ENCODE peak calls at places on chromosome 2, in eight cellular contexts. W is neural progenitor cell; G is effector memory CD4-positive, alpha-beta T cell; O is HCT116; B is PC-9; D is pancreas; X is Peyer's patch; A is H9. R is an unnamed sample. For H3K4me1, the result is how much of the 10 kb centered on the place peaks cover.

GRCh38 chr2:115163572-115163971 is 721.1 kb downstream of the DPP10 start:
- DNase-seq in A (peak), O (no peak), W (no peak), X (no peak), B (no peak), D (no peak), G (no peak), R (no peak)

GRCh38 chr2:46230677-46231425 is 66.4 kb upstream of the EPAS1 start:
- DNase-seq in A (no peak), G (no peak), D (no peak), B (no peak), W (no peak), O (no peak), X (no peak), R (no peak)

GRCh38 chr2:124476291-124476690 is 451.2 kb downstream of the CNTNAP5 start:
- DNase-seq in G (no peak), W (no peak), A (no peak), B (no peak), X (no peak), O (no peak), D (no peak), R (no peak)

GRCh38 chr2:19577668-19578067 is 219.2 kb upstream of the OSR1 start:
- DNase-seq in X (no peak), O (no peak), B (peak), G (no peak), A (no peak), D (no peak), W (no peak), R (no peak)

GRCh38 chr2:14516844-14517243 is 115.7 kb upstream of the LRATD1 start:
- DNase-seq in G (no peak), D (no peak), A (no peak), W (no peak), B (peak), O (no peak), X (no peak), R (no peak)

GRCh38 chr2:73107211-73107926 is 5.4 kb downstream of the RAB11FIP5 start:
- DNase-seq in O (no peak), A (no peak), D (peak), X (no peak), G (no peak), B (no peak), W (no peak), R (no peak)

GRCh38 chr2:121088251-121089004 is 196.6 kb downstream of the TFCP2L1 start:
- DNase-seq in A (no peak), W (no peak), X (no peak), B (no peak), D (no peak), O (no peak), G (no peak), R (no peak)

GRCh38 chr2:157784169-157784822 is 91.8 kb downstream of the ACVR1 start:
- DNase-seq in O (no peak), G (no peak), B (peak), A (peak), W (no peak), X (no peak), D (peak), R (no peak)

GRCh38 chr2:217394510-217395351 is 534.9 kb upstream of the TNP1 start:
- DNase-seq in O (no peak), A (no peak), D (no peak), B (peak), X (no peak), G (no peak), W (no peak), R (no peak)

GRCh38 chr2:88690591-88691338 is 708 bp upstream of the RPIA start:
- DNase-seq in A (peak), G (no peak), X (peak), W (no peak), D (peak), B (peak), O (peak), R (no peak)

GRCh38 chr2:39264733-39265132 is 21.0 kb upstream of the CDKL4 start:
- DNase-seq in O (no peak), G (no peak), D (no peak), X (no peak), A (no peak), W (no peak), B (no peak), R (no peak)

GRCh38 chr2:86302320-86302719 is 35.1 kb downstream of the REEP1 start:
- DNase-seq in G (no peak), X (no peak), A (no peak), O (no peak), D (no peak), B (no peak), W (no peak), R (no peak)

GRCh38 chr2:95402370-95403203 is at the start of gene FAHD2A:
- DNase-seq in B (peak), D (peak), A (peak), X (peak), O (peak), G (peak), W (peak), R (peak)

GRCh38 chr2:232377841-232378734 is 463 bp upstream of the ALPP start:
- DNase-seq in O (no peak), B (peak), A (no peak), X (no peak), W (no peak), G (no peak), D (no peak), R (no peak)

GRCh38 chr2:217653240-217653639 is 349.6 kb downstream of the TNS1 start:
- DNase-seq in A (no peak), D (peak), X (peak), B (peak), O (peak), G (no peak), W (no peak), R (no peak)

GRCh38 chr2:173307287-173307686 is 47.4 kb upstream of the CDCA7 start:
- DNase-seq in B (no peak), G (no peak), X (no peak), O (no peak), A (peak), W (peak), D (no peak), R (no peak)

GRCh38 chr2:143361346-143361745 is 232.1 kb downstream of the ARHGAP15 start:
- DNase-seq in X (no peak), G (no peak), A (no peak), B (no peak), D (no peak), O (no peak), W (no peak), R (no peak)

GRCh38 chr2:46863895-46864294 is 51.7 kb downstream of the MCFD2 start:
- DNase-seq in D (no peak), O (no peak), W (no peak), G (no peak), X (no peak), A (no peak), B (no peak), R (no peak)

GRCh38 chr2:127398239-127398590 is 10.4 kb upstream of the MAP3K2 start:
- DNase-seq in X (peak), W (no peak), B (peak), D (peak), A (peak), G (no peak), O (peak), R (no peak)

GRCh38 chr2:74554821-74555531 is 456 bp downstream of the DOK1 start:
- DNase-seq in B (no peak), A (peak), G (no peak), W (peak), X (peak), O (no peak), D (peak), R (no peak)

DNA sequence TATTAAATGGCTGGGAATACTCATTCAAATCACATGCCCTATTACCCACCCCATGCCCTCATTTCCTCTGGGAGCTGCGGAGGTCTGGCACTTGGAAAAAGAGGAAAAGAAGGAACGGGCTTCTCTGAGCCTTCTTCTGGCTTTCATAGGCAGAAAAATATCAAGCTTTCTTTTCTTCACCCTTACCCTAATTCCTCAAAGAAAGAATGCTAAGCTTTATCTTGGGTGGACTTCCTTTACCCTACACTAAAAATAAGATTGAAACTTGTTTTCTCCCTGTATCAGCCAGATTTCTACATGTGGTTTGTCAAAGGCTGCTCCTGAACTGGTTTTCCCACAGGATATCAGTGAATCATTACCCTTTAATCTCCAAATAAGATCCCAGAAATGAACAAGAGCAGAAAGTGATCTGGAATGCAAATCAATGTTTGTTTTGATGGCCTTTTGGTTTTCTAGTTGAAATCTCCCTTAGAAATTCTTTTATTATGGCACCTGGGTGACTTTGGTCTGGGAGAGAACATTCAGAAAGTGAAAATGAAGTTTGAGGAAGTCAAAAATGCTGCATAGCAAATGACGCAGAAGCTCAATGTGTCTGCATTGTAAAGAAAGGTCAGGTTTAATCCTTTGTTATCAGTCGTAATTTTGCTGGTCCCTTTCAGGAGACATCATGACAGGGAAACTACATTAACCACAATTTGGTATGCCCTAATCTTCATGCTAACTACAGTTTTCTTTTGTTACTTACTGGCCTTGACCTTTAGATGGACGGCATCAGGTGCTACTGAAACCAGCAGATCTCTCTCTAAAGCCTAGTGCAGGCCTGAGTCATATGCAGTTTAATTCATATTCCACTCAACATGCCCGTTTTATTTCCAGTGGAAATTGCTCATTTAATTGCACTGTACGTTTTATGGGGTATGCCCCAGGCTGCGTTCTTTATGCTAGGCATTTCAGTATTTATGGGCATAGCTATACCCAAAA is 46.6 kb upstream of the HNRNPA3 start:
- DNase-seq in A (no peak), X (no peak), G (no peak), D (no peak), W (no peak), O (no peak), B (peak), R (no peak)
- H3K4me1 ChIP-seq in A (under half), X (under half), G (under half), D (under half), W (under half), O (half or more), B (half or more), R (half or more)

GRCh38 chr2:20609349-20609994 is 41.4 kb downstream of the HS1BP3 start:
- DNase-seq in G (no peak), D (no peak), B (no peak), X (no peak), A (no peak), O (no peak), W (no peak), R (no peak)
- H3K27ac ChIP-seq in G (no peak), D (no peak), B (no peak), X (no peak), A (no peak), O (no peak), W (no peak), R (peak)

DNA sequence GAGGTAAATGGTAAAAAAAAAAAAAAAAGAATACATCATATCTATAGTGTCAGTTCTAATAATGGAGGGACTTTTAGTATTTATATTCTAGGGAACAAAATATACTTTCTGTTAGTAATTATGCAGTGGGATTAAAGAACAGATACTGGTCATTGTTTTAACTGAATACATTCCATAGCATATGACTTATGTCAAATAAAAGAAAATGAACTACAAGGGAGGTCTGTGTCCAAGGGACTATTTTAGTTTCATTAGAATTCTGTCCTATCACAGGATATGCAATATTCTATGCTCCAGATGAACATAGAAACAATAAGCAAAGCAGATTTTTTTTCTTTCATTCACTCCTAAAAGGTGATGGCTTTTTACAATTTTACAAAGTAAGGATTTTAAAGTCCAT is 154.2 kb upstream of the ZEB2 start:
- DNase-seq in X (no peak), W (no peak), B (no peak), O (no peak), G (no peak), A (no peak), D (no peak), R (no peak)
- H3K4me1 ChIP-seq in X (under half), W (under half), B (under half), O (under half), G (under half), A (under half), D (under half), R (under half)

DNA sequence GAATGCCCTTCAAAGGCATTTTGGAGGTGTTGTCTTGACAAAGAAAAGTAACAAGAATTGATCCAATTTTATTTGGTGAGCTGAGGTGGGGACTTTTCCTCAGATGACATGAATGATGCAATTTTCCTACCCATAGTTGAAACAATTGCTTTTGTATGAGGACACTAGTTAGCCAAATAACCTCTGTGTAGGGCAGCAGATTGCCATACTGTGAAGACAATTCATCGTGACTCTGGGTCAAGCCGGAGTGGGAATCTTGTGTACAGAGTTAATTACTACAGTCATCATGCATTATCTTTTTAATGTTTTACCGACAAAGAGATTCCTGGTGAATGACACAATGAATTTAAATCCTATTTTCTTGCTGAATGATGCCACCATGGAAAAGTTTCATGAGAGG is 121.7 kb downstream of the TGFA start:
- DNase-seq in D (no peak), O (peak), W (no peak), A (no peak), X (no peak), G (no peak), B (no peak), R (no peak)
- H3K27ac ChIP-seq in D (no peak), O (no peak), W (no peak), A (no peak), X (no peak), G (no peak), B (no peak), R (no peak)

GRCh38 chr2:26687328-26687727 is 5.2 kb upstream of the KCNK3 start:
- DNase-seq in D (no peak), X (no peak), O (no peak), W (no peak), G (no peak), B (no peak), A (no peak), R (no peak)
- H3K4me1 ChIP-seq in D (under half), X (under half), O (under half), W (under half), G (under half), B (under half), A (under half), R (under half)

DNA sequence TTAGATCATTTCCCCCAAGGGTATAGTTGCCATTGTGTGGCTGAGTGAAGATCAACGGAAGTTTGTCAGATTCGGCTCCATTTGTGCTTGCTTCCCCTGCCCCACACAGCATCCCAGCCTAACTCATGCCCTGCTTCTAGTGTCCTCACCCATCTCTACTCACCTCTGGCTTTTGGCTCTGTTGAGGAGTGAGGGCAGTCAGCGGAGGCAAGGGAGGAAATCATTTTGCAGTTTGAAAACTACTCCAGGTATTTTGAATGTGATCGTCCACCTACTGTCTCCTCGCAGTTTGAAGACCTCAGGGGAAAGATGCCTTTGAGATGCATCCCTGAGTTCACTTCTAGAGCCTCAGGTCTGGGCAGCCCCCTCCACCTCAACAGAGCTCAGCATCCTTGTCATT is 116.3 kb downstream of the FEZ2 start:
- DNase-seq in B (no peak), X (no peak), O (no peak), G (no peak), A (no peak), D (no peak), W (no peak), R (no peak)
- H3K27ac ChIP-seq in B (peak), X (no peak), O (no peak), G (no peak), A (no peak), D (no peak), W (no peak), R (no peak)

GRCh38 chr2:199955007-199955338 is 318 bp downstream of the TYW5 start:
- DNase-seq in B (peak), A (no peak), D (no peak), G (no peak), W (peak), X (no peak), O (no peak), R (no peak)
- H3K4me1 ChIP-seq in B (under half), A (under half), D (under half), G (under half), W (under half), X (under half), O (under half), R (half or more)

GRCh38 chr2:69932596-69932922 is 17.6 kb downstream of the MXD1 start:
- DNase-seq in O (no peak), A (no peak), W (no peak), X (no peak), B (no peak), D (no peak), G (no peak), R (no peak)

GRCh38 chr2:69931832-69932595 is 17.1 kb downstream of the MXD1 start:
- DNase-seq in B (no peak), G (no peak), D (no peak), X (no peak), O (no peak), W (no peak), A (no peak), R (no peak)

GRCh38 chr2:69926849-69927515 is 12.1 kb downstream of the MXD1 start:
- DNase-seq in G (no peak), B (no peak), W (no peak), A (no peak), D (no peak), X (no peak), O (no peak), R (no peak)
- H3K27ac ChIP-seq in G (no peak), B (peak), W (no peak), A (no peak), D (no peak), X (no peak), O (no peak), R (no peak)

DNA sequence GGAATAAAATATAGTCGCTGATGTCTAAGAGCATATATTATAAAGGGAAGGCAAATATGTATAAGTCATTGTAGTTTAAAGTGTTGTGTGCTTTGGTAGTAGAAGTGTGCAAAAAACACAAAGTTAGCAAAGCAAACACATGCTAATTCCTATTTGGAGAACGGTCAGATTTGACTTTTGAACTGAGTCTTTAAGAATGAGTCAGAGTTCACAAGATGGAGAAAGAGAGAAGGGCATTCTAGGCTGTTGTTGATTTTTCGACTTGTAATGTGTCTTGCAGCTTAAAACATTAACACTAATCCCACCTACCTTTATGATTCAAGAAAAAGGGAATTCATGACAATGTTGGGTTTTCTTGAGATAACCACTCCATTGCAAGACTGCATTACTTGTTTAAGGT is 98.1 kb downstream of the CRIM1 start:
- DNase-seq in W (no peak), D (no peak), X (no peak), G (no peak), O (no peak), A (no peak), B (no peak), R (no peak)
- H3K4me1 ChIP-seq in W (under half), D (under half), X (under half), G (under half), O (under half), A (under half), B (under half), R (under half)

R was measured in esophagus squamous epithelium.